ENCODE peak calls at places on chromosomes 7 and 10, in eight cellular contexts. One of them, this sample, is unnamed.

GRCh38 chr7:142535123-142535779 is 214.0 kb upstream of the PRSS1 start:
- DNase-seq in type B pancreatic cell: no peak
- DNase-seq in CD4-positive, CD25-positive, alpha-beta regulatory T cell: peak; percentile 65
- DNase-seq in RWPE1: peak; percentile 58
- DNase-seq in GM03348: peak; percentile 68
- DNase-seq in transverse colon: peak; percentile 65
- DNase-seq in A172: peak; percentile 85
- DNase-seq in ELF-1: peak; percentile 73
- DNase-seq in this sample: peak; percentile 88

GRCh38 chr10:21926949-21927348 is 76.6 kb downstream of the DNAJC1 start:
- DNase-seq in type B pancreatic cell: no peak
- DNase-seq in CD4-positive, CD25-positive, alpha-beta regulatory T cell: no peak
- DNase-seq in RWPE1: peak; percentile 68
- DNase-seq in GM03348: peak; percentile 73
- DNase-seq in transverse colon: no peak
- DNase-seq in A172: peak; percentile 87
- DNase-seq in ELF-1: no peak
- DNase-seq in this sample: no peak

GRCh38 chr10:100998991-100999741 is 442 bp upstream of the LZTS2 start:
- DNase-seq in type B pancreatic cell: peak; percentile 90
- DNase-seq in CD4-positive, CD25-positive, alpha-beta regulatory T cell: peak; percentile 82
- DNase-seq in RWPE1: peak; percentile 83
- DNase-seq in GM03348: peak; percentile 94
- DNase-seq in transverse colon: peak; percentile 84
- DNase-seq in A172: peak; percentile 55
- DNase-seq in ELF-1: peak; percentile 84
- DNase-seq in this sample: peak; percentile 95

GRCh38 chr10:131644287-131644686 is 256.5 kb upstream of the PPP2R2D start:
- DNase-seq in type B pancreatic cell: no peak
- DNase-seq in CD4-positive, CD25-positive, alpha-beta regulatory T cell: no peak
- DNase-seq in RWPE1: no peak
- DNase-seq in GM03348: no peak
- DNase-seq in transverse colon: no peak
- DNase-seq in A172: no peak
- DNase-seq in ELF-1: no peak
- DNase-seq in this sample: peak; percentile 66

GRCh38 chr10:35780970-35781642 is 139.0 kb upstream of the FZD8 start:
- DNase-seq in type B pancreatic cell: no peak
- DNase-seq in CD4-positive, CD25-positive, alpha-beta regulatory T cell: no peak
- DNase-seq in RWPE1: no peak
- DNase-seq in GM03348: no peak
- DNase-seq in transverse colon: no peak
- DNase-seq in A172: no peak
- DNase-seq in ELF-1: no peak
- DNase-seq in this sample: no peak

GRCh38 chr7:44403775-44404174 is 78.4 kb upstream of the CAMK2B start:
- DNase-seq in type B pancreatic cell: peak; percentile 43
- DNase-seq in CD4-positive, CD25-positive, alpha-beta regulatory T cell: no peak
- DNase-seq in RWPE1: no peak
- DNase-seq in GM03348: no peak
- DNase-seq in transverse colon: no peak
- DNase-seq in A172: no peak
- DNase-seq in ELF-1: no peak
- DNase-seq in this sample: no peak

GRCh38 chr7:27032843-27033242 is 63.0 kb downstream of the HOXA1 start:
- DNase-seq in type B pancreatic cell: no peak
- DNase-seq in CD4-positive, CD25-positive, alpha-beta regulatory T cell: no peak
- DNase-seq in RWPE1: no peak
- DNase-seq in GM03348: peak; percentile 35
- DNase-seq in transverse colon: no peak
- DNase-seq in A172: peak; percentile 44
- DNase-seq in ELF-1: no peak
- DNase-seq in this sample: no peak

GRCh38 chr10:88974012-88974411 is 16.6 kb upstream of the FAS start:
- DNase-seq in type B pancreatic cell: no peak
- DNase-seq in CD4-positive, CD25-positive, alpha-beta regulatory T cell: no peak
- DNase-seq in RWPE1: no peak
- DNase-seq in GM03348: peak; percentile 40
- DNase-seq in transverse colon: no peak
- DNase-seq in A172: no peak
- DNase-seq in ELF-1: no peak
- DNase-seq in this sample: no peak

GRCh38 chr10:62037890-62038608 is 136.6 kb downstream of the ARID5B start:
- DNase-seq in type B pancreatic cell: no peak
- DNase-seq in CD4-positive, CD25-positive, alpha-beta regulatory T cell: no peak
- DNase-seq in RWPE1: no peak
- DNase-seq in GM03348: no peak
- DNase-seq in transverse colon: no peak
- DNase-seq in A172: no peak
- DNase-seq in ELF-1: no peak
- DNase-seq in this sample: no peak

GRCh38 chr10:126598009-126598408 is 72.5 kb downstream of the C10orf90 start:
- DNase-seq in type B pancreatic cell: no peak
- DNase-seq in CD4-positive, CD25-positive, alpha-beta regulatory T cell: no peak
- DNase-seq in RWPE1: peak; percentile 54
- DNase-seq in GM03348: peak; percentile 45
- DNase-seq in transverse colon: peak; percentile 24
- DNase-seq in A172: peak; percentile 45
- DNase-seq in ELF-1: peak; percentile 69
- DNase-seq in this sample: no peak

GRCh38 chr10:116465541-116465940 is 37.9 kb downstream of the PNLIPRP3 start:
- DNase-seq in type B pancreatic cell: no peak
- DNase-seq in CD4-positive, CD25-positive, alpha-beta regulatory T cell: no peak
- DNase-seq in RWPE1: no peak
- DNase-seq in GM03348: no peak
- DNase-seq in transverse colon: no peak
- DNase-seq in A172: peak; percentile 10
- DNase-seq in ELF-1: no peak
- DNase-seq in this sample: no peak

GRCh38 chr10:122877264-122877663 is 2.1 kb downstream of the FAM24B start:
- DNase-seq in type B pancreatic cell: no peak
- DNase-seq in CD4-positive, CD25-positive, alpha-beta regulatory T cell: no peak
- DNase-seq in RWPE1: no peak
- DNase-seq in GM03348: no peak
- DNase-seq in transverse colon: no peak
- DNase-seq in A172: no peak
- DNase-seq in ELF-1: no peak
- DNase-seq in this sample: no peak

GRCh38 chr10:52965938-52966401 is 193.4 kb upstream of the MBL2 start:
- DNase-seq in type B pancreatic cell: no peak
- DNase-seq in CD4-positive, CD25-positive, alpha-beta regulatory T cell: no peak
- DNase-seq in RWPE1: no peak
- DNase-seq in GM03348: no peak
- DNase-seq in transverse colon: no peak
- DNase-seq in A172: no peak
- DNase-seq in ELF-1: peak; percentile 36
- DNase-seq in this sample: no peak

GRCh38 chr7:26292768-26293560 is 1.3 kb downstream of the SNX10 start:
- DNase-seq in type B pancreatic cell: no peak
- DNase-seq in CD4-positive, CD25-positive, alpha-beta regulatory T cell: no peak
- DNase-seq in RWPE1: no peak
- DNase-seq in GM03348: no peak
- DNase-seq in transverse colon: peak; percentile 9
- DNase-seq in A172: no peak
- DNase-seq in ELF-1: peak; percentile 57
- DNase-seq in this sample: no peak

GRCh38 chr7:155738104-155738503 is 74.2 kb downstream of the SHH start:
- DNase-seq in type B pancreatic cell: no peak
- DNase-seq in CD4-positive, CD25-positive, alpha-beta regulatory T cell: no peak
- DNase-seq in RWPE1: no peak
- DNase-seq in GM03348: no peak
- DNase-seq in transverse colon: no peak
- DNase-seq in A172: no peak
- DNase-seq in ELF-1: no peak
- DNase-seq in this sample: no peak

GRCh38 chr7:2109936-2110585 is 122.7 kb downstream of the MAD1L1 start:
- DNase-seq in type B pancreatic cell: no peak
- DNase-seq in CD4-positive, CD25-positive, alpha-beta regulatory T cell: no peak
- DNase-seq in RWPE1: peak; percentile 93
- DNase-seq in GM03348: peak; percentile 89
- DNase-seq in transverse colon: no peak
- DNase-seq in A172: peak; percentile 99
- DNase-seq in ELF-1: peak; percentile 57
- DNase-seq in this sample: no peak